ENCODE peak calls at places on chromosomes 16 and 17, in nine cellular contexts. One of them, this sample, is unnamed.
A peak's percentile ranks its signal among the peaks of the same experiment; 100 is the strongest.

GRCh38 chr16:3101841-3102470 is 2.9 kb upstream of the ZSCAN10 start:
- DNase-seq in stomach: no peak
- DNase-seq in tibial artery: no peak
- DNase-seq in sigmoid colon: no peak
- DNase-seq in adrenal gland: no peak
- DNase-seq in neural progenitor cell: peak; percentile 91
- DNase-seq in right lobe of liver: peak; percentile 51
- DNase-seq in body of pancreas: no peak
- DNase-seq in ovary: no peak
- DNase-seq in this sample: peak; percentile 36

GRCh38 chr16:75198135-75198600 is 8.8 kb downstream of the CTRB2 start:
- DNase-seq in stomach: peak; percentile 24
- DNase-seq in tibial artery: peak; percentile 34
- DNase-seq in sigmoid colon: no peak
- DNase-seq in adrenal gland: no peak
- DNase-seq in neural progenitor cell: no peak
- DNase-seq in right lobe of liver: no peak
- DNase-seq in body of pancreas: no peak
- DNase-seq in ovary: peak; percentile 33
- DNase-seq in this sample: no peak

GRCh38 chr17:38751144-38751802 is 1.3 kb upstream of the PSMB3 start:
- DNase-seq in stomach: no peak
- DNase-seq in tibial artery: no peak
- DNase-seq in sigmoid colon: no peak
- DNase-seq in adrenal gland: no peak
- DNase-seq in neural progenitor cell: peak; percentile 53
- DNase-seq in right lobe of liver: no peak
- DNase-seq in body of pancreas: no peak
- DNase-seq in ovary: no peak
- DNase-seq in this sample: no peak

GRCh38 chr17:9444687-9445086 is 130.9 kb downstream of the STX8 start:
- DNase-seq in stomach: no peak
- DNase-seq in tibial artery: no peak
- DNase-seq in sigmoid colon: no peak
- DNase-seq in adrenal gland: no peak
- DNase-seq in neural progenitor cell: no peak
- DNase-seq in right lobe of liver: no peak
- DNase-seq in body of pancreas: no peak
- DNase-seq in ovary: no peak
- DNase-seq in this sample: no peak

GRCh38 chr17:76560036-76560876 is 20.4 kb downstream of the PRCD start:
- DNase-seq in stomach: no peak
- DNase-seq in tibial artery: no peak
- DNase-seq in sigmoid colon: no peak
- DNase-seq in adrenal gland: no peak
- DNase-seq in neural progenitor cell: no peak
- DNase-seq in right lobe of liver: no peak
- DNase-seq in body of pancreas: no peak
- DNase-seq in ovary: no peak
- DNase-seq in this sample: no peak

GRCh38 chr16:53999841-54000240 is 286.7 kb downstream of the IRX3 start:
- DNase-seq in stomach: no peak
- DNase-seq in tibial artery: no peak
- DNase-seq in sigmoid colon: no peak
- DNase-seq in adrenal gland: no peak
- DNase-seq in neural progenitor cell: no peak
- DNase-seq in right lobe of liver: no peak
- DNase-seq in body of pancreas: no peak
- DNase-seq in ovary: no peak
- DNase-seq in this sample: no peak

GRCh38 chr16:27324851-27325301 is 11.1 kb downstream of the IL4R start:
- DNase-seq in stomach: no peak
- DNase-seq in tibial artery: peak; percentile 71
- DNase-seq in sigmoid colon: peak; percentile 89
- DNase-seq in adrenal gland: no peak
- DNase-seq in neural progenitor cell: peak; percentile 32
- DNase-seq in right lobe of liver: peak; percentile 71
- DNase-seq in body of pancreas: no peak
- DNase-seq in ovary: no peak
- DNase-seq in this sample: peak; percentile 57

GRCh38 chr16:28324235-28324886 is 32.0 kb downstream of the SBK1 start:
- DNase-seq in stomach: peak; percentile 25
- DNase-seq in tibial artery: no peak
- DNase-seq in sigmoid colon: peak; percentile 38
- DNase-seq in adrenal gland: no peak
- DNase-seq in neural progenitor cell: no peak
- DNase-seq in right lobe of liver: no peak
- DNase-seq in body of pancreas: no peak
- DNase-seq in ovary: no peak
- DNase-seq in this sample: no peak

GRCh38 chr17:57954421-57955182 is 610 bp downstream of the CUEDC1 start:
- DNase-seq in stomach: peak; percentile 50
- DNase-seq in tibial artery: peak; percentile 94
- DNase-seq in sigmoid colon: peak; percentile 93
- DNase-seq in adrenal gland: peak; percentile 71
- DNase-seq in neural progenitor cell: peak; percentile 78
- DNase-seq in right lobe of liver: peak; percentile 63
- DNase-seq in body of pancreas: peak; percentile 75
- DNase-seq in ovary: peak; percentile 77
- DNase-seq in this sample: peak; percentile 85

GRCh38 chr17:57953703-57954420 is 1.4 kb downstream of the CUEDC1 start:
- DNase-seq in stomach: no peak
- DNase-seq in tibial artery: peak; percentile 64
- DNase-seq in sigmoid colon: peak; percentile 73
- DNase-seq in adrenal gland: no peak
- DNase-seq in neural progenitor cell: no peak
- DNase-seq in right lobe of liver: no peak
- DNase-seq in body of pancreas: no peak
- DNase-seq in ovary: peak; percentile 34
- DNase-seq in this sample: no peak

GRCh38 chr17:57955183-57955952 is at the start of gene CUEDC1:
- DNase-seq in stomach: peak; percentile 84
- DNase-seq in tibial artery: peak; percentile 88
- DNase-seq in sigmoid colon: peak; percentile 93
- DNase-seq in adrenal gland: peak; percentile 81
- DNase-seq in neural progenitor cell: peak; percentile 86
- DNase-seq in right lobe of liver: peak; percentile 84
- DNase-seq in body of pancreas: peak; percentile 82
- DNase-seq in ovary: peak; percentile 85
- DNase-seq in this sample: peak; percentile 93

GRCh38 chr17:57956311-57957119 is 1.3 kb upstream of the CUEDC1 start:
- DNase-seq in stomach: peak; percentile 20
- DNase-seq in tibial artery: peak; percentile 57
- DNase-seq in sigmoid colon: peak; percentile 55
- DNase-seq in adrenal gland: peak; percentile 16
- DNase-seq in neural progenitor cell: no peak
- DNase-seq in right lobe of liver: no peak
- DNase-seq in body of pancreas: no peak
- DNase-seq in ovary: no peak
- DNase-seq in this sample: no peak

GRCh38 chr17:57953219-57953618 is 2.0 kb downstream of the CUEDC1 start:
- DNase-seq in stomach: no peak
- DNase-seq in tibial artery: no peak
- DNase-seq in sigmoid colon: peak; percentile 65
- DNase-seq in adrenal gland: no peak
- DNase-seq in neural progenitor cell: no peak
- DNase-seq in right lobe of liver: peak; percentile 68
- DNase-seq in body of pancreas: no peak
- DNase-seq in ovary: no peak
- DNase-seq in this sample: no peak
- H3K4me1 ChIP-seq in stomach: peaks cover 52% of the 10 kb centered on the region
- H3K4me1 ChIP-seq in tibial artery: peaks cover 3% of the 10 kb centered on the region
- H3K4me1 ChIP-seq in sigmoid colon: peaks cover 72% of the 10 kb centered on the region
- H3K4me1 ChIP-seq in adrenal gland: peaks cover 67% of the 10 kb centered on the region
- H3K4me1 ChIP-seq in neural progenitor cell: peaks cover 12% of the 10 kb centered on the region
- H3K4me1 ChIP-seq in right lobe of liver: peaks cover 28% of the 10 kb centered on the region
- H3K4me1 ChIP-seq in body of pancreas: peaks cover 46% of the 10 kb centered on the region
- H3K4me1 ChIP-seq in ovary: peaks cover 11% of the 10 kb centered on the region
- H3K4me1 ChIP-seq in this sample: peaks cover 74% of the 10 kb centered on the region

GRCh38 chr17:27488263-27488662 is 32.0 kb downstream of the KSR1 start:
- DNase-seq in stomach: no peak
- DNase-seq in tibial artery: no peak
- DNase-seq in sigmoid colon: no peak
- DNase-seq in adrenal gland: no peak
- DNase-seq in neural progenitor cell: no peak
- DNase-seq in right lobe of liver: no peak
- DNase-seq in body of pancreas: no peak
- DNase-seq in ovary: no peak
- DNase-seq in this sample: no peak

GRCh38 chr17:27485711-27486495 is 29.7 kb downstream of the KSR1 start:
- DNase-seq in stomach: no peak
- DNase-seq in tibial artery: no peak
- DNase-seq in sigmoid colon: peak; percentile 75
- DNase-seq in adrenal gland: no peak
- DNase-seq in neural progenitor cell: no peak
- DNase-seq in right lobe of liver: no peak
- DNase-seq in body of pancreas: no peak
- DNase-seq in ovary: no peak
- DNase-seq in this sample: no peak

GRCh38 chr17:27489045-27489715 is 32.9 kb downstream of the KSR1 start:
- DNase-seq in stomach: peak; percentile 50
- DNase-seq in tibial artery: peak; percentile 87
- DNase-seq in sigmoid colon: peak; percentile 87
- DNase-seq in adrenal gland: peak; percentile 62
- DNase-seq in neural progenitor cell: no peak
- DNase-seq in right lobe of liver: peak; percentile 56
- DNase-seq in body of pancreas: peak; percentile 65
- DNase-seq in ovary: peak; percentile 82
- DNase-seq in this sample: peak; percentile 83

GRCh38 chr17:27481327-27481726 is 25.1 kb downstream of the KSR1 start:
- DNase-seq in stomach: no peak
- DNase-seq in tibial artery: no peak
- DNase-seq in sigmoid colon: no peak
- DNase-seq in adrenal gland: no peak
- DNase-seq in neural progenitor cell: no peak
- DNase-seq in right lobe of liver: no peak
- DNase-seq in body of pancreas: no peak
- DNase-seq in ovary: no peak
- DNase-seq in this sample: no peak

DNA sequence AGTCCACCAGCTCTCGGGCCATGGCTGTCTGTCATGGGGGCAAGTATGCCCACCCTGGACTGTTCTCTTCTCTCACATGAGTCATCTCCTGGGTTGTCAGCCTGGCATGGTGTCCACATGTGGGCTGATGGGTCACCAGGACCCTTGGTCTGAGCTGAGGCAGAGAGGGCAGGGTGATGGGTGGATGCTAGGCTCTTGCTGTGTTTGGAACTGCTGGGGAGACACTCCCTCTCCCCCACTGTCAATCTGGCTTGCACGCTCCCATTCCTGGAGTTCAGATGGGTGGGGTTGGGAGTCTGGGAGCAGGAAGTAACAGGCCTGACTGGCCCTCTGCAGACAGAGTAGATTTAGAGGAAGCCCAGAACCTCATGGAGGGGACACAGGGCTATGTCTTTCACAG is 28.9 kb downstream of the KSR1 start:
- DNase-seq in stomach: no peak
- DNase-seq in tibial artery: no peak
- DNase-seq in sigmoid colon: no peak
- DNase-seq in adrenal gland: no peak
- DNase-seq in neural progenitor cell: no peak
- DNase-seq in right lobe of liver: no peak
- DNase-seq in body of pancreas: no peak
- DNase-seq in ovary: no peak
- DNase-seq in this sample: no peak
- H3K27ac ChIP-seq in stomach: no peak overlapping the region
- H3K27ac ChIP-seq in tibial artery: no peak overlapping the region
- H3K27ac ChIP-seq in sigmoid colon: no peak overlapping the region
- H3K27ac ChIP-seq in adrenal gland: no peak overlapping the region
- H3K27ac ChIP-seq in neural progenitor cell: no peak overlapping the region
- H3K27ac ChIP-seq in right lobe of liver: no peak overlapping the region
- H3K27ac ChIP-seq in body of pancreas: no peak overlapping the region
- H3K27ac ChIP-seq in ovary: no peak overlapping the region
- H3K27ac ChIP-seq in this sample: no peak overlapping the region

GRCh38 chr17:16484445-16485169 is 7.4 kb downstream of the LRRC75A start:
- DNase-seq in stomach: no peak
- DNase-seq in tibial artery: no peak
- DNase-seq in sigmoid colon: no peak
- DNase-seq in adrenal gland: no peak
- DNase-seq in neural progenitor cell: peak; percentile 38
- DNase-seq in right lobe of liver: no peak
- DNase-seq in body of pancreas: no peak
- DNase-seq in ovary: peak; percentile 59
- DNase-seq in this sample: no peak

GRCh38 chr17:16482253-16482652 is 9.7 kb downstream of the LRRC75A start:
- DNase-seq in stomach: no peak
- DNase-seq in tibial artery: no peak
- DNase-seq in sigmoid colon: no peak
- DNase-seq in adrenal gland: no peak
- DNase-seq in neural progenitor cell: no peak
- DNase-seq in right lobe of liver: no peak
- DNase-seq in body of pancreas: no peak
- DNase-seq in ovary: no peak
- DNase-seq in this sample: no peak

GRCh38 chr17:16488572-16488997 is 3.4 kb downstream of the LRRC75A start:
- DNase-seq in stomach: peak; percentile 75
- DNase-seq in tibial artery: no peak
- DNase-seq in sigmoid colon: no peak
- DNase-seq in adrenal gland: no peak
- DNase-seq in neural progenitor cell: no peak
- DNase-seq in right lobe of liver: no peak
- DNase-seq in body of pancreas: peak; percentile 61
- DNase-seq in ovary: peak; percentile 73
- DNase-seq in this sample: no peak

GRCh38 chr17:16483021-16483645 is 8.9 kb downstream of the LRRC75A start:
- DNase-seq in stomach: no peak
- DNase-seq in tibial artery: no peak
- DNase-seq in sigmoid colon: no peak
- DNase-seq in adrenal gland: no peak
- DNase-seq in neural progenitor cell: no peak
- DNase-seq in right lobe of liver: no peak
- DNase-seq in body of pancreas: no peak
- DNase-seq in ovary: no peak
- DNase-seq in this sample: no peak

GRCh38 chr17:16486373-16487250 is 5.4 kb downstream of the LRRC75A start:
- DNase-seq in stomach: peak; percentile 97
- DNase-seq in tibial artery: peak; percentile 85
- DNase-seq in sigmoid colon: peak; percentile 95
- DNase-seq in adrenal gland: peak; percentile 97
- DNase-seq in neural progenitor cell: peak; percentile 56
- DNase-seq in right lobe of liver: peak; percentile 70
- DNase-seq in body of pancreas: peak; percentile 90
- DNase-seq in ovary: peak; percentile 81
- DNase-seq in this sample: peak; percentile 93
- H3K4me3 ChIP-seq in stomach: peak overlapping the region; percentile 11
- H3K4me3 ChIP-seq in tibial artery: peak overlapping the region; percentile 21
- H3K4me3 ChIP-seq in sigmoid colon: no peak overlapping the region
- H3K4me3 ChIP-seq in adrenal gland: no peak overlapping the region
- H3K4me3 ChIP-seq in neural progenitor cell: no peak overlapping the region
- H3K4me3 ChIP-seq in right lobe of liver: no peak overlapping the region
- H3K4me3 ChIP-seq in body of pancreas: no peak overlapping the region
- H3K4me3 ChIP-seq in ovary: no peak overlapping the region
- H3K4me3 ChIP-seq in this sample: peak overlapping the region; percentile 37

GRCh38 chr17:82529914-82530300 is 10.4 kb downstream of the FOXK2 start:
- DNase-seq in stomach: no peak
- DNase-seq in tibial artery: no peak
- DNase-seq in sigmoid colon: no peak
- DNase-seq in adrenal gland: no peak
- DNase-seq in neural progenitor cell: no peak
- DNase-seq in right lobe of liver: no peak
- DNase-seq in body of pancreas: no peak
- DNase-seq in ovary: no peak
- DNase-seq in this sample: no peak

GRCh38 chr17:82525712-82526111 is 6.2 kb downstream of the FOXK2 start:
- DNase-seq in stomach: no peak
- DNase-seq in tibial artery: no peak
- DNase-seq in sigmoid colon: no peak
- DNase-seq in adrenal gland: no peak
- DNase-seq in neural progenitor cell: no peak
- DNase-seq in right lobe of liver: no peak
- DNase-seq in body of pancreas: no peak
- DNase-seq in ovary: no peak
- DNase-seq in this sample: no peak

GRCh38 chr17:82524540-82524939 is 5.0 kb downstream of the FOXK2 start:
- DNase-seq in stomach: no peak
- DNase-seq in tibial artery: no peak
- DNase-seq in sigmoid colon: no peak
- DNase-seq in adrenal gland: no peak
- DNase-seq in neural progenitor cell: no peak
- DNase-seq in right lobe of liver: no peak
- DNase-seq in body of pancreas: no peak
- DNase-seq in ovary: no peak
- DNase-seq in this sample: no peak

GRCh38 chr17:82528484-82529265 is 9.1 kb downstream of the FOXK2 start:
- DNase-seq in stomach: peak; percentile 33
- DNase-seq in tibial artery: peak; percentile 80
- DNase-seq in sigmoid colon: peak; percentile 90
- DNase-seq in adrenal gland: peak; percentile 92
- DNase-seq in neural progenitor cell: peak; percentile 52
- DNase-seq in right lobe of liver: peak; percentile 77
- DNase-seq in body of pancreas: peak; percentile 67
- DNase-seq in ovary: no peak
- DNase-seq in this sample: peak; percentile 84

DNA sequence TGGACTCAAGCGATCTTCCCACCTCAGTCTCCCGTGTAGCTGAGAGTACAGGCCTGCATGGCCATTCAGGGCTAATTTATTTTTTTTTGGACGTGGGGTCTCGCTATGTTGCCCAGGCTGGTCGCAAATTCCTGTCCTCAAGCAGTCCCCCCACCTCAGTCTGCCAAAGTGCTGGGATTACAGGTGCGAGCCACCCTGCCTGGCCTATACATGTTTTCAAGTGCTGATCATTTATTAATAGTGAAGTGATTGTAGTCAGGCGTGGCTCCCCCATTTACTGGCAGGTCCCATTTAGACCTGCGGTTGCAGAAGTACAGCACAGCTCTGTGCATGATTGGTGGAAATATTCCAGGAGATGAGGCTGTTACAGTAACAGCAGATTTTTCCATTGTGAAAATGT is 8.4 kb downstream of the FOXK2 start:
- DNase-seq in stomach: no peak
- DNase-seq in tibial artery: no peak
- DNase-seq in sigmoid colon: no peak
- DNase-seq in adrenal gland: no peak
- DNase-seq in neural progenitor cell: no peak
- DNase-seq in right lobe of liver: no peak
- DNase-seq in body of pancreas: no peak
- DNase-seq in ovary: no peak
- DNase-seq in this sample: no peak
- H3K4me1 ChIP-seq in stomach: peaks cover 57% of the 10 kb centered on the region
- H3K4me1 ChIP-seq in tibial artery: no peaks in the 10 kb centered on the region
- H3K4me1 ChIP-seq in sigmoid colon: peaks cover 99% of the 10 kb centered on the region
- H3K4me1 ChIP-seq in adrenal gland: peaks cover 89% of the 10 kb centered on the region
- H3K4me1 ChIP-seq in neural progenitor cell: peaks cover 7% of the 10 kb centered on the region
- H3K4me1 ChIP-seq in right lobe of liver: peaks cover 63% of the 10 kb centered on the region
- H3K4me1 ChIP-seq in body of pancreas: peaks cover 64% of the 10 kb centered on the region
- H3K4me1 ChIP-seq in ovary: peaks cover 27% of the 10 kb centered on the region
- H3K4me1 ChIP-seq in this sample: peaks cover 78% of the 10 kb centered on the region